ENCODE peak calls at places on chromosomes 7 and 10, in four cellular contexts. D, W, Q and F are unnamed samples.

GRCh38 chr7:159127691-159128642 is 16.7 kb downstream of the VIPR2 start:
- DNase-seq in D (no peak), Q (no peak), W (no peak), F (no peak)

GRCh38 chr7:20033621-20034200 is 183.5 kb downstream of the MACC1 start:
- DNase-seq in D (peak), Q (peak), W (no peak), F (no peak)

GRCh38 chr7:116527521-116527920 is 2.7 kb downstream of the CAV1 start:
- DNase-seq in D (peak), W (no peak), Q (no peak), F (no peak)

GRCh38 chr10:115503546-115503945 is 410.4 kb downstream of the ATRNL1 start:
- DNase-seq in Q (no peak), D (no peak), W (no peak), F (no peak)

GRCh38 chr10:120415709-120416330 is 41.2 kb upstream of the PLPP4 start:
- DNase-seq in D (peak), Q (peak), W (peak), F (no peak)

GRCh38 chr10:34670101-34670500 is 145.0 kb downstream of the PARD3 start:
- DNase-seq in W (no peak), Q (no peak), D (no peak), F (no peak)

GRCh38 chr7:102279537-102280400 is 6.9 kb upstream of the SH2B2 start:
- DNase-seq in Q (peak), D (peak), W (no peak), F (peak)

GRCh38 chr7:131110294-131111080 is 217.2 kb upstream of the MKLN1 start:
- DNase-seq in D (peak), W (no peak), Q (peak), F (peak)

GRCh38 chr7:40437498-40437897 is 302.7 kb downstream of the SUGCT start:
- DNase-seq in Q (peak), D (peak), W (peak), F (no peak)